ENCODE peak calls at places on chromosome 11, in nine cellular contexts. H is sigmoid colon, L is heart left ventricle, U is tibial nerve, M is body of pancreas, B is uterus, R is spleen, F is H1, A is adrenal gland. D is an unnamed sample.

GRCh38 chr11:62770778-62771143 is 435 bp upstream of the TAF6L start:
- DNase-seq in H (peak), L (peak), U (peak), M (peak), B (peak), R (peak), F (no peak), A (peak), D (peak)

GRCh38 chr11:19087658-19088057 is 27.1 kb upstream of the MRGPRX2 start:
- DNase-seq in H (no peak), L (no peak), U (no peak), M (no peak), B (no peak), R (no peak), F (no peak), A (no peak), D (no peak)

GRCh38 chr11:24226606-24227005 is 270.2 kb upstream of the LUZP2 start:
- DNase-seq in H (no peak), L (no peak), U (no peak), M (no peak), B (no peak), R (no peak), F (no peak), A (no peak), D (no peak)

GRCh38 chr11:117814766-117815261 is 9.7 kb downstream of the FXYD2 start:
- DNase-seq in H (peak), L (peak), U (peak), M (peak), B (peak), R (peak), F (no peak), A (peak), D (peak)

GRCh38 chr11:30635401-30635989 is 49.3 kb upstream of the MPPED2 start:
- DNase-seq in H (peak), L (peak), U (no peak), M (peak), B (no peak), R (no peak), F (peak), A (no peak), D (peak)

GRCh38 chr11:107683807-107684206 is 28.0 kb downstream of the SLN start:
- DNase-seq in H (no peak), L (no peak), U (no peak), M (no peak), B (no peak), R (no peak), F (no peak), A (no peak), D (no peak)

GRCh38 chr11:117766576-117766975 is 30.4 kb downstream of the DSCAML1 start:
- DNase-seq in H (no peak), L (no peak), U (no peak), M (no peak), B (no peak), R (no peak), F (no peak), A (no peak), D (peak)

GRCh38 chr11:130674686-130675085 is 226.2 kb downstream of the ADAMTS15 start:
- DNase-seq in H (no peak), L (no peak), U (no peak), M (no peak), B (no peak), R (no peak), F (no peak), A (no peak), D (no peak)

GRCh38 chr11:62324738-62325556 is 12.3 kb upstream of the ASRGL1 start:
- DNase-seq in H (no peak), L (no peak), U (peak), M (peak), B (no peak), R (peak), F (peak), A (peak), D (peak)

GRCh38 chr11:118605116-118605867 is 2.1 kb upstream of the PHLDB1 start:
- DNase-seq in H (peak), L (peak), U (peak), M (peak), B (peak), R (peak), F (no peak), A (peak), D (no peak)

GRCh38 chr11:69270929-69271328 is 23.0 kb upstream of the MYEOV start:
- DNase-seq in H (no peak), L (no peak), U (no peak), M (no peak), B (no peak), R (no peak), F (no peak), A (no peak), D (peak)

GRCh38 chr11:121578216-121579063 is 125.7 kb upstream of the SORL1-AS1 start:
- DNase-seq in H (no peak), L (no peak), U (no peak), M (peak), B (no peak), R (no peak), F (no peak), A (no peak), D (no peak)

GRCh38 chr11:68749501-68750196 is 1.7 kb downstream of the TESMIN start:
- DNase-seq in H (no peak), L (no peak), U (no peak), M (no peak), B (no peak), R (no peak), F (no peak), A (no peak), D (no peak)

GRCh38 chr11:83493918-83494317 is 207.8 kb upstream of the CCDC90B start:
- DNase-seq in H (no peak), L (no peak), U (no peak), M (peak), B (no peak), R (no peak), F (no peak), A (no peak), D (no peak)

GRCh38 chr11:43517518-43517917 is 158.8 kb downstream of the TTC17 start:
- DNase-seq in H (no peak), L (no peak), U (no peak), M (no peak), B (no peak), R (no peak), F (no peak), A (no peak), D (no peak)

GRCh38 chr11:118221419-118221818 is 3.4 kb downstream of the JAML start:
- DNase-seq in H (no peak), L (no peak), U (no peak), M (no peak), B (no peak), R (no peak), F (no peak), A (no peak), D (no peak)

GRCh38 chr11:116733959-116734517 is 38.7 kb downstream of the BUD13 start:
- DNase-seq in H (no peak), L (no peak), U (no peak), M (no peak), B (no peak), R (peak), F (no peak), A (no peak), D (no peak)

GRCh38 chr11:27693398-27693797 is 6.9 kb downstream of the BDNF start:
- DNase-seq in H (no peak), L (no peak), U (no peak), M (no peak), B (no peak), R (no peak), F (no peak), A (no peak), D (no peak)
- H3K4me3 ChIP-seq in H (no peak), L (no peak), U (no peak), M (no peak), B (no peak), R (no peak), F (no peak), A (no peak), D (no peak)

DNA sequence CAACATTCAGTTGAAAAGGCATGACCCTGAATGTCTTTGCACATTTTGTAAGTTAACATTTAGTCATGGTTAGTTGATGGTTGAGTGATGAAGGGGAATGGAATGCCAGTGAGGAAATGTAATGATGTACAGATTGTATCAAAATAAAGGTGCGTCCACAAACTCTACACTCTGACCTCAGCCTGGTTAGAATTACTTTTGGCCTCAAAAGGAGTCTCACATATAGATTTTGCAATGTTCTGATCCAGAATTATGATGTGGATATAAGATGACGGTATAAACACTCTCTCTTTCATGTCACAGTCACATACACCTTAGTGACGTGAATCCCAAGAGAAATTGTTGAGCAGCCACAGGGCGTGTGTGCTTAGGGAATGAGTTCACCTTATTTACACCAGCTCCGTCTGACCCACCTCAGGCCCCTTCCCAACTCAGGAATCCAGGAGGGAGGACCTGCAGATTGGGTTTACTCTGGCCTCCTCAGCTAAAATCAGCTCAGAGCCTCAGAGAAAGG is 100.1 kb downstream of the RDX start:
- DNase-seq in H (no peak), L (no peak), U (no peak), M (no peak), B (no peak), R (no peak), F (no peak), A (no peak), D (no peak)
- H3K27ac ChIP-seq in H (no peak), L (no peak), U (no peak), M (no peak), B (no peak), R (no peak), F (no peak), A (no peak), D (no peak)

DNA sequence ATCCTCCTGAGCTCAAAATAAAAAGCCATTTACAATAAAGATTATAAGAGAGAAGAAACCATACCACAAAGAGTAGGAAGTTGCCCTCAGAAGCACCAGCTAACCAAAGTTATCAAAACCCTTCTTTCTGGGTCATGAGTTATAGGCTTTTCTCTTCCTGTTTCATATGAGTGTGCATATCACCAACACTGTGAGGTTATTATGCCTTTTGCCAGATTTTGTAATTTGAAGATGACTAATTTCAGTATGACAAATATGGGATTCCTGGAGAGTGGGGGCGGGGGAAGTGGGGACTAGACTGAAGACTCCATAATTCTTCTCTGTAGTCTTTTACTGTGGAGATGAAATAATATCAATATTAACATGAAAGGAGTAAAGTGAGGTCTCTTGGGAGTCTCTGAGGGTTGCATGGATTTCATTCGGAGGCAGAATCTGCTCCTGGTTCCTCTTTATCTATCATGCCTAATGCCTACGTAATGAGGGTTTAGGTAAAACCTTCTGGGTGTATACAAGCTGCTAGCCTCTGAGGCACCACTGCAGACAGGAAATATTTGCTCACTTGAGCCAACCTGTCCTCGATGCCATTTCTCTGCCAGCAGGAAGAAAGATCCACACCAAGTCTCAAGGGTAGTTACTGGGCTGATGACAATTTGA is 2.1 kb downstream of the LPXN start:
- DNase-seq in H (peak), L (peak), U (peak), M (peak), B (peak), R (no peak), F (no peak), A (peak), D (peak)
- TF ChIP-seq POLR2A in H (no peak), L (no peak), U (no peak), M (no peak), B (no peak), R (peak), F (no peak), A (peak), D (no peak)

GRCh38 chr11:66111158-66111557 is 41.1 kb downstream of the PACS1 start:
- DNase-seq in H (no peak), L (no peak), U (no peak), M (no peak), B (no peak), R (no peak), F (no peak), A (no peak), D (no peak)

GRCh38 chr11:66112041-66112491 is 42.0 kb downstream of the PACS1 start:
- DNase-seq in H (no peak), L (no peak), U (no peak), M (no peak), B (no peak), R (no peak), F (no peak), A (no peak), D (no peak)

GRCh38 chr11:66112640-66113098 is 42.6 kb downstream of the PACS1 start:
- DNase-seq in H (no peak), L (peak), U (peak), M (peak), B (no peak), R (no peak), F (no peak), A (peak), D (peak)

GRCh38 chr11:66115638-66116410 is 45.8 kb downstream of the PACS1 start:
- DNase-seq in H (no peak), L (no peak), U (no peak), M (no peak), B (no peak), R (no peak), F (no peak), A (no peak), D (no peak)

GRCh38 chr11:66113132-66113856 is 43.2 kb downstream of the PACS1 start:
- DNase-seq in H (no peak), L (no peak), U (no peak), M (no peak), B (no peak), R (no peak), F (no peak), A (no peak), D (no peak)
- H3K4me3 ChIP-seq in H (no peak), L (no peak), U (no peak), M (no peak), B (no peak), R (no peak), F (no peak), A (no peak), D (no peak)

DNA sequence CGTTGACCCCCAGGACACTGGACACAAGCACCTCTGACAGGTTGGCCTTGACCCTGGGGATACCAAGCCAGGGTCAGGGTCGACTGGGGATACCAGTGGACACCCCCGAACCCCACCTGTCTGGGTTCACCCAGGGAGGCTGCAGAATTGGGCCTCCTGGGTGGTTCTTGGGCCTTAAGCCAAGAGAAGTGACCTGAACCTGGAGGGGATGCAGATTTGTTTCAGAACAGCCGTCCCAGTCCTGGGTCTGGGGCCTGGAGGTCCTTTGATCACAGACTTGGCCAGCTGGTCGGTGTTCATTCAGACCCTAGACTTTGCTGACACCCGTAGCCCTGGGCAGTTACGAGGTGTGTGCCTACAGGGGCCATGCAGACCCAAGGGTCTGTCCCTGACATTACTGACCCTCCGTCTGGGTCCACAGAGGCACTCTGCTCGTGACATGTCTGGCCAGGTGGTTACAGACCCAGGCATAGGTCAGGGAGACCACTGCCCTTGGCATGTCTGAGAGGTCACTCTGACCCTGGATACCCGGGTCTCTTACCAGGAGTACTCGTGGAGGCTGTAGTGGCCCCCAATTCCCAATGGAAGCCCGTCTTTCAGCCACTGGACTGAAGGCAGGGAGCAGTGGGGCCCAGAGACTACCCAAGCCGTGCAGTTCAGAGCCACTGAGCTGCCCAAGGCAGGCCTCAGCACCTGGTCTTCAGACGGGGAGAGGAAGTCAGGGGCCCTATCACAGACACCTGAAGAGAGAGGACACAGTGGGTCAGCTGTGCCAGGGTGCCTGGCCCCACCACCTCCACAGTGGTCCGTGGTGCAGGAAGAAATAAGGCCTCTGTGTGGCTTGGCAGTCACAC is 6.4 kb downstream of the SIGIRR start:
- DNase-seq in H (peak), L (no peak), U (no peak), M (no peak), B (no peak), R (no peak), F (no peak), A (no peak), D (no peak)
- H3K27ac ChIP-seq in H (no peak), L (no peak), U (no peak), M (no peak), B (no peak), R (no peak), F (no peak), A (no peak), D (no peak)

DNA sequence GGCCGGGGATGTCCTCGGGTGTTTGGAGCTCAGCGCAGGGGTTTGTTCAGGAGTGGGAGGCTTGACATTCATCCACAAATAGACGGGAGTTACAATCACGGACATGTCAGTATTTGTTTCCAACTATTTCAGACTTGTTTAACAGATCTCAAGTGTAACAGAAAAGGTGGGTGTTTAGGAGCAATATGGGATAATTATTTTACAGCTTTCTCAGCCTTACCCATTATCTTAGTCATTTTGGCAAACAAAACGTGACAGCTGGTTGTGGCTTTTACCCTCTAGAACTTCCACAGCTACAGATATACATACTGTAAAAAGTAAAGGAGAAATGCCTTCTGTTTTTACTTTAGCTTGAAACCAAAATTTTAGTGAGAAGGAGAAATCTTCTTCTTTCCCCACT is 178.7 kb upstream of the TMEM45B start:
- DNase-seq in H (no peak), L (no peak), U (no peak), M (no peak), B (no peak), R (no peak), F (no peak), A (no peak), D (no peak)
- TF ChIP-seq POLR2A in H (no peak), L (no peak), U (no peak), M (no peak), B (no peak), R (no peak), F (no peak), A (no peak), D (no peak)

DNA sequence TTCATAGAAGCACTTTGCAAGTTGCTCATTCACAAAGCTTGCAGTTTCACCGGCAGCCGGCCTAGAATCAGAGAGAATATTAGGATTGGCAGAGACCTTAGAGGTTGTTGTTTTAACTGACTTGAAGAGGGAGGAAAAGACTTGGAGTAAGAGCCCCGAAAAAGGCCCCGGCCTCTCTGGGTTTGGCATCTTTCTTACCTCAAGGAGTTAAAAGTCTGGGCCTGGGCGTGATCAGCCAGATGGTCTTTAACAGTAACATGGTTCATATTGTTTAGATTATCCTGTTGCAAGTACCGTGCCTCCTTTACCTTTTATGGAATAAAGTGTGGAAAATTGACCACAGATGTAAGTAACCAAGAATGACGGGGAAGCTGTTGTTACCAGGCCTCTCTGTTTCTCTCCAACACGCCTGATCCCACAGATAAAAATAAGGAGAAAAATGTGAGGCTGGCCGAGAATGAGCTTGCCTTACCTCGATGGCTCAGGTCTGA is 56.2 kb downstream of the PARVA start:
- DNase-seq in H (peak), L (no peak), U (no peak), M (no peak), B (peak), R (no peak), F (no peak), A (no peak), D (peak)
- H3K4me3 ChIP-seq in H (no peak), L (no peak), U (no peak), M (no peak), B (no peak), R (no peak), F (no peak), A (no peak), D (no peak)